ENCODE peak calls at places on chromosomes 2 and 18, in eight cellular contexts. One of them, this sample, is unnamed.

GRCh38 chr2:173964565-173965371 is 405 bp downstream of the SP3 start:
- DNase-seq in activated CD4-positive, alpha-beta T cell treated with anti-CD3 and anti-CD28 coated beads, Interleukin-2, amount 50 U/mL, for 1 hour: peak; percentile 85
- DNase-seq in colonic mucosa: peak; percentile 86
- DNase-seq in naive thymus-derived CD8-positive, alpha-beta T cell: peak; percentile 89
- DNase-seq in posterior vena cava: peak; percentile 97
- DNase-seq in stimulated activated CD4-positive, alpha-beta T cell treated with anti-CD3 and anti-CD28 coated beads, Interleukin-1b, Interleukin-23, amount 100 ng/mL, for 4 hours: peak; percentile 82
- DNase-seq in mesothelial cell of epicardium: peak; percentile 85
- DNase-seq in M059J: peak; percentile 85
- DNase-seq in this sample: peak; percentile 68

GRCh38 chr2:156001851-156002250 is 330.7 kb downstream of the NR4A2 start:
- DNase-seq in activated CD4-positive, alpha-beta T cell treated with anti-CD3 and anti-CD28 coated beads, Interleukin-2, amount 50 U/mL, for 1 hour: no peak
- DNase-seq in colonic mucosa: no peak
- DNase-seq in naive thymus-derived CD8-positive, alpha-beta T cell: no peak
- DNase-seq in posterior vena cava: no peak
- DNase-seq in stimulated activated CD4-positive, alpha-beta T cell treated with anti-CD3 and anti-CD28 coated beads, Interleukin-1b, Interleukin-23, amount 100 ng/mL, for 4 hours: no peak
- DNase-seq in mesothelial cell of epicardium: no peak
- DNase-seq in M059J: no peak
- DNase-seq in this sample: no peak

GRCh38 chr18:52442686-52443085 is 102.7 kb downstream of the DCC start:
- DNase-seq in activated CD4-positive, alpha-beta T cell treated with anti-CD3 and anti-CD28 coated beads, Interleukin-2, amount 50 U/mL, for 1 hour: no peak
- DNase-seq in colonic mucosa: no peak
- DNase-seq in naive thymus-derived CD8-positive, alpha-beta T cell: no peak
- DNase-seq in posterior vena cava: no peak
- DNase-seq in stimulated activated CD4-positive, alpha-beta T cell treated with anti-CD3 and anti-CD28 coated beads, Interleukin-1b, Interleukin-23, amount 100 ng/mL, for 4 hours: no peak
- DNase-seq in mesothelial cell of epicardium: no peak
- DNase-seq in M059J: no peak
- DNase-seq in this sample: no peak

GRCh38 chr2:165563468-165564225 is 94.1 kb downstream of the CSRNP3 start:
- DNase-seq in activated CD4-positive, alpha-beta T cell treated with anti-CD3 and anti-CD28 coated beads, Interleukin-2, amount 50 U/mL, for 1 hour: no peak
- DNase-seq in colonic mucosa: no peak
- DNase-seq in naive thymus-derived CD8-positive, alpha-beta T cell: no peak
- DNase-seq in posterior vena cava: no peak
- DNase-seq in stimulated activated CD4-positive, alpha-beta T cell treated with anti-CD3 and anti-CD28 coated beads, Interleukin-1b, Interleukin-23, amount 100 ng/mL, for 4 hours: no peak
- DNase-seq in mesothelial cell of epicardium: no peak
- DNase-seq in M059J: no peak
- DNase-seq in this sample: no peak

GRCh38 chr18:58231930-58232329 is 187.9 kb downstream of the NEDD4L start:
- DNase-seq in activated CD4-positive, alpha-beta T cell treated with anti-CD3 and anti-CD28 coated beads, Interleukin-2, amount 50 U/mL, for 1 hour: no peak
- DNase-seq in colonic mucosa: no peak
- DNase-seq in naive thymus-derived CD8-positive, alpha-beta T cell: no peak
- DNase-seq in posterior vena cava: no peak
- DNase-seq in stimulated activated CD4-positive, alpha-beta T cell treated with anti-CD3 and anti-CD28 coated beads, Interleukin-1b, Interleukin-23, amount 100 ng/mL, for 4 hours: no peak
- DNase-seq in mesothelial cell of epicardium: no peak
- DNase-seq in M059J: no peak
- DNase-seq in this sample: no peak

GRCh38 chr2:27977623-27978312 is 87.2 kb downstream of the BABAM2 start:
- DNase-seq in activated CD4-positive, alpha-beta T cell treated with anti-CD3 and anti-CD28 coated beads, Interleukin-2, amount 50 U/mL, for 1 hour: no peak
- DNase-seq in colonic mucosa: no peak
- DNase-seq in naive thymus-derived CD8-positive, alpha-beta T cell: no peak
- DNase-seq in posterior vena cava: no peak
- DNase-seq in stimulated activated CD4-positive, alpha-beta T cell treated with anti-CD3 and anti-CD28 coated beads, Interleukin-1b, Interleukin-23, amount 100 ng/mL, for 4 hours: no peak
- DNase-seq in mesothelial cell of epicardium: no peak
- DNase-seq in M059J: peak; percentile 99
- DNase-seq in this sample: no peak

GRCh38 chr2:79294994-79295393 is 135.4 kb upstream of the REG3A start:
- DNase-seq in activated CD4-positive, alpha-beta T cell treated with anti-CD3 and anti-CD28 coated beads, Interleukin-2, amount 50 U/mL, for 1 hour: no peak
- DNase-seq in colonic mucosa: no peak
- DNase-seq in naive thymus-derived CD8-positive, alpha-beta T cell: no peak
- DNase-seq in posterior vena cava: no peak
- DNase-seq in stimulated activated CD4-positive, alpha-beta T cell treated with anti-CD3 and anti-CD28 coated beads, Interleukin-1b, Interleukin-23, amount 100 ng/mL, for 4 hours: no peak
- DNase-seq in mesothelial cell of epicardium: no peak
- DNase-seq in M059J: no peak
- DNase-seq in this sample: no peak

GRCh38 chr2:72148975-72149555 is 1.4 kb upstream of the CYP26B1 start:
- DNase-seq in activated CD4-positive, alpha-beta T cell treated with anti-CD3 and anti-CD28 coated beads, Interleukin-2, amount 50 U/mL, for 1 hour: no peak
- DNase-seq in colonic mucosa: peak; percentile 60
- DNase-seq in naive thymus-derived CD8-positive, alpha-beta T cell: no peak
- DNase-seq in posterior vena cava: peak; percentile 76
- DNase-seq in stimulated activated CD4-positive, alpha-beta T cell treated with anti-CD3 and anti-CD28 coated beads, Interleukin-1b, Interleukin-23, amount 100 ng/mL, for 4 hours: no peak
- DNase-seq in mesothelial cell of epicardium: no peak
- DNase-seq in M059J: peak; percentile 47
- DNase-seq in this sample: no peak

GRCh38 chr2:161250864-161251436 is 57.3 kb upstream of the PSMD14 start:
- DNase-seq in activated CD4-positive, alpha-beta T cell treated with anti-CD3 and anti-CD28 coated beads, Interleukin-2, amount 50 U/mL, for 1 hour: no peak
- DNase-seq in colonic mucosa: no peak
- DNase-seq in naive thymus-derived CD8-positive, alpha-beta T cell: peak; percentile 26
- DNase-seq in posterior vena cava: no peak
- DNase-seq in stimulated activated CD4-positive, alpha-beta T cell treated with anti-CD3 and anti-CD28 coated beads, Interleukin-1b, Interleukin-23, amount 100 ng/mL, for 4 hours: no peak
- DNase-seq in mesothelial cell of epicardium: no peak
- DNase-seq in M059J: peak; percentile 74
- DNase-seq in this sample: no peak

GRCh38 chr2:134080759-134081158 is 173.1 kb upstream of the MGAT5 start:
- DNase-seq in activated CD4-positive, alpha-beta T cell treated with anti-CD3 and anti-CD28 coated beads, Interleukin-2, amount 50 U/mL, for 1 hour: no peak
- DNase-seq in colonic mucosa: no peak
- DNase-seq in naive thymus-derived CD8-positive, alpha-beta T cell: no peak
- DNase-seq in posterior vena cava: no peak
- DNase-seq in stimulated activated CD4-positive, alpha-beta T cell treated with anti-CD3 and anti-CD28 coated beads, Interleukin-1b, Interleukin-23, amount 100 ng/mL, for 4 hours: no peak
- DNase-seq in mesothelial cell of epicardium: no peak
- DNase-seq in M059J: no peak
- DNase-seq in this sample: no peak

GRCh38 chr2:85246348-85246747 is 81.4 kb downstream of the TGOLN2 start:
- DNase-seq in activated CD4-positive, alpha-beta T cell treated with anti-CD3 and anti-CD28 coated beads, Interleukin-2, amount 50 U/mL, for 1 hour: no peak
- DNase-seq in colonic mucosa: no peak
- DNase-seq in naive thymus-derived CD8-positive, alpha-beta T cell: no peak
- DNase-seq in posterior vena cava: peak; percentile 34
- DNase-seq in stimulated activated CD4-positive, alpha-beta T cell treated with anti-CD3 and anti-CD28 coated beads, Interleukin-1b, Interleukin-23, amount 100 ng/mL, for 4 hours: no peak
- DNase-seq in mesothelial cell of epicardium: no peak
- DNase-seq in M059J: no peak
- DNase-seq in this sample: no peak

GRCh38 chr18:9730786-9731185 is 22.7 kb downstream of the RAB31 start:
- DNase-seq in activated CD4-positive, alpha-beta T cell treated with anti-CD3 and anti-CD28 coated beads, Interleukin-2, amount 50 U/mL, for 1 hour: no peak
- DNase-seq in colonic mucosa: no peak
- DNase-seq in naive thymus-derived CD8-positive, alpha-beta T cell: no peak
- DNase-seq in posterior vena cava: no peak
- DNase-seq in stimulated activated CD4-positive, alpha-beta T cell treated with anti-CD3 and anti-CD28 coated beads, Interleukin-1b, Interleukin-23, amount 100 ng/mL, for 4 hours: no peak
- DNase-seq in mesothelial cell of epicardium: no peak
- DNase-seq in M059J: no peak
- DNase-seq in this sample: no peak

GRCh38 chr2:215749092-215749957 is 264.0 kb downstream of the MREG start:
- DNase-seq in activated CD4-positive, alpha-beta T cell treated with anti-CD3 and anti-CD28 coated beads, Interleukin-2, amount 50 U/mL, for 1 hour: no peak
- DNase-seq in colonic mucosa: no peak
- DNase-seq in naive thymus-derived CD8-positive, alpha-beta T cell: no peak
- DNase-seq in posterior vena cava: peak; percentile 94
- DNase-seq in stimulated activated CD4-positive, alpha-beta T cell treated with anti-CD3 and anti-CD28 coated beads, Interleukin-1b, Interleukin-23, amount 100 ng/mL, for 4 hours: no peak
- DNase-seq in mesothelial cell of epicardium: no peak
- DNase-seq in M059J: peak; percentile 44
- DNase-seq in this sample: no peak

GRCh38 chr2:109065335-109065734 is 63.7 kb upstream of the SH3RF3 start:
- DNase-seq in activated CD4-positive, alpha-beta T cell treated with anti-CD3 and anti-CD28 coated beads, Interleukin-2, amount 50 U/mL, for 1 hour: no peak
- DNase-seq in colonic mucosa: no peak
- DNase-seq in naive thymus-derived CD8-positive, alpha-beta T cell: no peak
- DNase-seq in posterior vena cava: no peak
- DNase-seq in stimulated activated CD4-positive, alpha-beta T cell treated with anti-CD3 and anti-CD28 coated beads, Interleukin-1b, Interleukin-23, amount 100 ng/mL, for 4 hours: no peak
- DNase-seq in mesothelial cell of epicardium: no peak
- DNase-seq in M059J: no peak
- DNase-seq in this sample: no peak

GRCh38 chr18:59690216-59691045 is 6.8 kb downstream of the CCBE1 start:
- DNase-seq in activated CD4-positive, alpha-beta T cell treated with anti-CD3 and anti-CD28 coated beads, Interleukin-2, amount 50 U/mL, for 1 hour: no peak
- DNase-seq in colonic mucosa: no peak
- DNase-seq in naive thymus-derived CD8-positive, alpha-beta T cell: no peak
- DNase-seq in posterior vena cava: no peak
- DNase-seq in stimulated activated CD4-positive, alpha-beta T cell treated with anti-CD3 and anti-CD28 coated beads, Interleukin-1b, Interleukin-23, amount 100 ng/mL, for 4 hours: no peak
- DNase-seq in mesothelial cell of epicardium: no peak
- DNase-seq in M059J: no peak
- DNase-seq in this sample: no peak

GRCh38 chr18:70332694-70333093 is 43.8 kb downstream of the SOCS6 start:
- DNase-seq in activated CD4-positive, alpha-beta T cell treated with anti-CD3 and anti-CD28 coated beads, Interleukin-2, amount 50 U/mL, for 1 hour: no peak
- DNase-seq in colonic mucosa: no peak
- DNase-seq in naive thymus-derived CD8-positive, alpha-beta T cell: no peak
- DNase-seq in posterior vena cava: no peak
- DNase-seq in stimulated activated CD4-positive, alpha-beta T cell treated with anti-CD3 and anti-CD28 coated beads, Interleukin-1b, Interleukin-23, amount 100 ng/mL, for 4 hours: no peak
- DNase-seq in mesothelial cell of epicardium: no peak
- DNase-seq in M059J: peak; percentile 34
- DNase-seq in this sample: no peak

GRCh38 chr2:119023534-119023933 is 81.5 kb downstream of the MARCO start:
- DNase-seq in activated CD4-positive, alpha-beta T cell treated with anti-CD3 and anti-CD28 coated beads, Interleukin-2, amount 50 U/mL, for 1 hour: no peak
- DNase-seq in colonic mucosa: no peak
- DNase-seq in naive thymus-derived CD8-positive, alpha-beta T cell: no peak
- DNase-seq in posterior vena cava: no peak
- DNase-seq in stimulated activated CD4-positive, alpha-beta T cell treated with anti-CD3 and anti-CD28 coated beads, Interleukin-1b, Interleukin-23, amount 100 ng/mL, for 4 hours: no peak
- DNase-seq in mesothelial cell of epicardium: no peak
- DNase-seq in M059J: no peak
- DNase-seq in this sample: no peak

GRCh38 chr2:23387221-23387550 is 2.2 kb downstream of the KLHL29 start:
- DNase-seq in activated CD4-positive, alpha-beta T cell treated with anti-CD3 and anti-CD28 coated beads, Interleukin-2, amount 50 U/mL, for 1 hour: no peak
- DNase-seq in colonic mucosa: no peak
- DNase-seq in naive thymus-derived CD8-positive, alpha-beta T cell: no peak
- DNase-seq in posterior vena cava: no peak
- DNase-seq in stimulated activated CD4-positive, alpha-beta T cell treated with anti-CD3 and anti-CD28 coated beads, Interleukin-1b, Interleukin-23, amount 100 ng/mL, for 4 hours: no peak
- DNase-seq in mesothelial cell of epicardium: no peak
- DNase-seq in M059J: peak; percentile 25
- DNase-seq in this sample: no peak

GRCh38 chr2:188721784-188722183 is 252.4 kb upstream of the COL3A1 start:
- DNase-seq in activated CD4-positive, alpha-beta T cell treated with anti-CD3 and anti-CD28 coated beads, Interleukin-2, amount 50 U/mL, for 1 hour: no peak
- DNase-seq in colonic mucosa: no peak
- DNase-seq in naive thymus-derived CD8-positive, alpha-beta T cell: no peak
- DNase-seq in posterior vena cava: no peak
- DNase-seq in stimulated activated CD4-positive, alpha-beta T cell treated with anti-CD3 and anti-CD28 coated beads, Interleukin-1b, Interleukin-23, amount 100 ng/mL, for 4 hours: no peak
- DNase-seq in mesothelial cell of epicardium: no peak
- DNase-seq in M059J: no peak
- DNase-seq in this sample: no peak

GRCh38 chr18:48679236-48679635 is 140.4 kb downstream of the CTIF start:
- DNase-seq in activated CD4-positive, alpha-beta T cell treated with anti-CD3 and anti-CD28 coated beads, Interleukin-2, amount 50 U/mL, for 1 hour: no peak
- DNase-seq in colonic mucosa: no peak
- DNase-seq in naive thymus-derived CD8-positive, alpha-beta T cell: no peak
- DNase-seq in posterior vena cava: peak; percentile 13
- DNase-seq in stimulated activated CD4-positive, alpha-beta T cell treated with anti-CD3 and anti-CD28 coated beads, Interleukin-1b, Interleukin-23, amount 100 ng/mL, for 4 hours: no peak
- DNase-seq in mesothelial cell of epicardium: no peak
- DNase-seq in M059J: peak; percentile 7
- DNase-seq in this sample: no peak

GRCh38 chr18:75320506-75320905 is 107.0 kb downstream of the SMIM21 start:
- DNase-seq in activated CD4-positive, alpha-beta T cell treated with anti-CD3 and anti-CD28 coated beads, Interleukin-2, amount 50 U/mL, for 1 hour: no peak
- DNase-seq in colonic mucosa: no peak
- DNase-seq in naive thymus-derived CD8-positive, alpha-beta T cell: no peak
- DNase-seq in posterior vena cava: no peak
- DNase-seq in stimulated activated CD4-positive, alpha-beta T cell treated with anti-CD3 and anti-CD28 coated beads, Interleukin-1b, Interleukin-23, amount 100 ng/mL, for 4 hours: no peak
- DNase-seq in mesothelial cell of epicardium: no peak
- DNase-seq in M059J: no peak
- DNase-seq in this sample: no peak

GRCh38 chr2:162750033-162750432 is 88.5 kb downstream of the KCNH7 start:
- DNase-seq in activated CD4-positive, alpha-beta T cell treated with anti-CD3 and anti-CD28 coated beads, Interleukin-2, amount 50 U/mL, for 1 hour: no peak
- DNase-seq in colonic mucosa: no peak
- DNase-seq in naive thymus-derived CD8-positive, alpha-beta T cell: no peak
- DNase-seq in posterior vena cava: no peak
- DNase-seq in stimulated activated CD4-positive, alpha-beta T cell treated with anti-CD3 and anti-CD28 coated beads, Interleukin-1b, Interleukin-23, amount 100 ng/mL, for 4 hours: no peak
- DNase-seq in mesothelial cell of epicardium: no peak
- DNase-seq in M059J: no peak
- DNase-seq in this sample: no peak

GRCh38 chr2:33292981-33293586 is 183.4 kb upstream of the RASGRP3 start:
- DNase-seq in activated CD4-positive, alpha-beta T cell treated with anti-CD3 and anti-CD28 coated beads, Interleukin-2, amount 50 U/mL, for 1 hour: no peak
- DNase-seq in colonic mucosa: no peak
- DNase-seq in naive thymus-derived CD8-positive, alpha-beta T cell: no peak
- DNase-seq in posterior vena cava: no peak
- DNase-seq in stimulated activated CD4-positive, alpha-beta T cell treated with anti-CD3 and anti-CD28 coated beads, Interleukin-1b, Interleukin-23, amount 100 ng/mL, for 4 hours: no peak
- DNase-seq in mesothelial cell of epicardium: no peak
- DNase-seq in M059J: no peak
- DNase-seq in this sample: no peak

GRCh38 chr2:199064201-199064600 is 393.5 kb downstream of the SATB2 start:
- DNase-seq in activated CD4-positive, alpha-beta T cell treated with anti-CD3 and anti-CD28 coated beads, Interleukin-2, amount 50 U/mL, for 1 hour: no peak
- DNase-seq in colonic mucosa: no peak
- DNase-seq in naive thymus-derived CD8-positive, alpha-beta T cell: no peak
- DNase-seq in posterior vena cava: no peak
- DNase-seq in stimulated activated CD4-positive, alpha-beta T cell treated with anti-CD3 and anti-CD28 coated beads, Interleukin-1b, Interleukin-23, amount 100 ng/mL, for 4 hours: no peak
- DNase-seq in mesothelial cell of epicardium: no peak
- DNase-seq in M059J: no peak
- DNase-seq in this sample: no peak

GRCh38 chr2:60488291-60488690 is 65.2 kb downstream of the BCL11A start:
- DNase-seq in activated CD4-positive, alpha-beta T cell treated with anti-CD3 and anti-CD28 coated beads, Interleukin-2, amount 50 U/mL, for 1 hour: no peak
- DNase-seq in colonic mucosa: no peak
- DNase-seq in naive thymus-derived CD8-positive, alpha-beta T cell: no peak
- DNase-seq in posterior vena cava: no peak
- DNase-seq in stimulated activated CD4-positive, alpha-beta T cell treated with anti-CD3 and anti-CD28 coated beads, Interleukin-1b, Interleukin-23, amount 100 ng/mL, for 4 hours: no peak
- DNase-seq in mesothelial cell of epicardium: no peak
- DNase-seq in M059J: no peak
- DNase-seq in this sample: no peak